ENCODE peak calls at places on chromosomes 6 and 20, in four cellular contexts. H, V, O and P are unnamed samples.
A peak's percentile ranks its signal among the peaks of the same experiment; 100 is the strongest.

GRCh38 chr20:49470922-49471321 is 11.5 kb downstream of the KCNB1 start:
- DNase-seq in H (no peak), V (no peak), O (no peak), P (no peak)

GRCh38 chr6:106520711-106521367 is 108.5 kb downstream of the RTN4IP1 start:
- DNase-seq in V (no peak), O (peak; percentile 38), H (no peak), P (no peak)

GRCh38 chr20:45962031-45962755 is 9.8 kb downstream of the ZNF335 start:
- DNase-seq in O (no peak), H (no peak), V (no peak), P (no peak)

GRCh38 chr6:109455161-109455501 is 441 bp downstream of the MICAL1 start:
- DNase-seq in O (no peak), H (no peak), V (no peak), P (peak; percentile 38)

GRCh38 chr6:57305754-57306153 is 11.7 kb upstream of the PRIM2 start:
- DNase-seq in H (no peak), O (no peak), V (no peak), P (no peak)

GRCh38 chr6:26028753-26029569 is 58.3 kb upstream of the HFE start:
- DNase-seq in H (no peak), O (no peak), V (no peak), P (no peak)

GRCh38 chr20:3730803-3731370 is 1.6 kb upstream of the HSPA12B start:
- DNase-seq in O (no peak), H (no peak), V (no peak), P (no peak)

GRCh38 chr20:24701668-24702067 is 232.2 kb downstream of the SYNDIG1 start:
- DNase-seq in V (no peak), O (no peak), H (no peak), P (no peak)

GRCh38 chr20:9942736-9943135 is 92.1 kb upstream of the ANKEF1 start:
- DNase-seq in H (no peak), O (no peak), V (no peak), P (no peak)

GRCh38 chr6:35687658-35688604 is 784 bp downstream of the FKBP5 start:
- DNase-seq in V (peak; percentile 80), H (no peak), O (peak; percentile 65), P (peak; percentile 67)

GRCh38 chr6:169263836-169264608 is 10.4 kb upstream of the THBS2 start:
- DNase-seq in V (peak; percentile 66), H (peak; percentile 42), O (peak; percentile 60), P (peak; percentile 50)

GRCh38 chr20:25273541-25274358 is 25.9 kb downstream of the PYGB start:
- DNase-seq in O (peak; percentile 43), V (no peak), H (no peak), P (no peak)

DNA sequence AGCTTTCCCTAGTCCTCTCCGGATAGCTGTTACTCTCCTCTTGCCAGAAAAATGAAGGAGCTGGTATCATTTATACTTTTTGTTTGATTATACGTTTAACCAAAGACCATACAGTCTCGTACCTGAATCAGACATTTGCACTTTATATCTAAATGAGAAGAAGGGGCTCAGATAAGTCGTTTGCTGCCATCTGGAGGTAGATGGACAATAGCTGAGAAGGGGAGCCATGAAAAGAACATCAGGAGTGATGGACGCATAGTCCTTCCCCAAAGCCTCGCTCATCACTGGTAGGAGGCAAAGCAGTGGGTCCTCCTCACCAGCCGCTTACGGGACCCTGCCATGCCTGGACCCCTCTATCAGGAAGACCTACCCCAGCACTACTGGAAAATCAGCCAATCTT is 45.4 kb downstream of the RPF2 start:
- DNase-seq in H (no peak), V (no peak), O (no peak), P (no peak)
- TF ChIP-seq CTCF in H (no peak), V (no peak), O (no peak), P (no peak)

GRCh38 chr6:16776394-16777017 is 15.2 kb upstream of the ATXN1 start:
- DNase-seq in V (peak; percentile 24), O (no peak), H (no peak), P (no peak)
- TF ChIP-seq CTCF in V (no peak), O (no peak), H (no peak), P (no peak)

DNA sequence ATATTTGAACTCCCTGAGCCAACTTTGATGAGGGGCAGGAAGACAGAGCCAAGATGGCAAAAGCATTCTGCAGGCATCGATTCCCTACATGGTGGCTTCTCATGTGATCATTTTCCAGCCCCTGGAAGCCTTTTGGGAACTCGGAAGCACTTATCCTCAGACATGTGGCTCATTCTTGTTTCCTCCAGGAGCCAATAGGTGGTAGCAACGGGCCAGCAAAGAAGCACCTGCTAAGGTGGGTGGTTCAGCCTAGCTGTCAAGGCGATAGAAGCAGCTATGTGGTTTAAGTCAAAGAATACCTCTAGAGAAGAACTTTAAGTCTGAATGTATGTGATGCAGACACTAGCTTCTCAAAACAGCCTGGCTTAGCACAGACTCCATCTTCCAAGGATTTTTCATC is 64.9 kb upstream of the PAX1 start:
- DNase-seq in V (peak; percentile 11), H (peak; percentile 12), O (no peak), P (peak; percentile 52)
- TF ChIP-seq CTCF in V (peak; percentile 12), H (no peak), O (no peak), P (peak; percentile 39)

DNA sequence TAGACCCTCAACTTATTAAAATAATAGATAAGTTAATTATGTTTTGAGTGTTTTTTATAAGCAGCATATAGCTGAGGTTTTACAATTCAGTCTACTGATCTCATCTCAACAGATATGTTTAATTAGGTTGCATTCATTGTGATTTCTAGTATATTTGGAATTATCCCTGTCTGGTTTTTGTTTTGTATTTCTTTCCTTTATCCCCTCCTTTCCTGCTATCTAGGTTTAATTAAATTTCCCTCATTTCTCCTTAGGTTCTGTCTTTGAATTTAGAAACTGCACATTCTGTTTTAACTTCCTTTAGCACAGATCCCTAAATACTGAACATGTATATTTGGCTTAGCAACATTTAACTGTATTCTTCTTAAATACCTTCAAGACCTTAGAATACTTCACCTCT is 4.9 kb upstream of the SUMO4 start:
- DNase-seq in O (no peak), V (no peak), H (no peak), P (no peak)
- TF ChIP-seq CTCF in O (no peak), V (no peak), H (no peak), P (no peak)

DNA sequence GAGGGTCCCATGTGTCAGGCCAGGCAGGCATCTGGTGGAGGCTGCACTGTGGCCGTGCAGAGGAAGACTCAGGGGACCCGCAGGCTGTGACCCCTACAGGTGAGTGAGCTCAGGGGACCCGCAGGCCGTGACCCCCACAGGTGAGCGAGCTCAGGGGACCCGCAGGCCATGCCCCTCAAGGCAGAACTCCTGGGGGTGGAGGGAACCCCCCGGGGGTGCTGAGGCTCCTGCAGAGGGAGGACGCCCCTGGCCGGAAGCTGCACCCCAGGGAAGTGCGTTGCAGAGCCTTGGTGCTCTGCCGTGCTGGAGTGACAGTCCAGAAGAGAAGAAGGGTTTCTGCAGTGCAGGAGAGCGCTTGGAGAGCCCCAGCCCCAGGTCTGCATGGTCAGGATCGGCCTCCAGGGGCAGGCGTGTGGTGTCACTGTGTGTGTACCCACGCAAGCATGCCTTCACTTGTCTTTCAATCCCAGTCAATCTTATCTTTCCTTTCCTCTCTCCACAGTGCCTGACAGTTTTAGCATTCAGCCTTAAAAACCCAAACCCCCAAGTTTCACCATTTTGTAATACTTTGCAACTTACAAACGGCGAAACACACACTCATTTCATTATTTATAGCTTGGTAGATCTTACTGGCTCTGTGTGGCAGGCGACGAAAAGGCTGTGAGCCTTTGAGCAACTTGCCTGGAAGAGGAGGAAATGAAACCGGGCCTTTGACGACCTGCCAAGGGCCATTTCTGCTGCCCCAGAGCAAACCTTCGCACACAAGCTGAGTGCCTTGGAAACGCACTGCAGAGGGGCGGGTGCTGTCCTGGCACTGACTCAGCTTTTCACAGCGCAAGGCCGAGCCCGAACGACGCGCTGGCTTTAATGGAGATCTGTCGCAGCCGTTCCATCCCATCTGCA is 101.4 kb upstream of the AGPAT4 start:
- DNase-seq in O (peak; percentile 46), V (peak; percentile 78), H (peak; percentile 45), P (no peak)
- TF ChIP-seq CTCF in O (no peak), V (no peak), H (peak; percentile 44), P (no peak)

GRCh38 chr6:50815436-50816114 is 3.1 kb upstream of the TFAP2B start:
- DNase-seq in V (no peak), O (no peak), H (peak; percentile 8), P (peak; percentile 19)
- TF ChIP-seq CTCF in V (peak; percentile 23), O (no peak), H (no peak), P (peak; percentile 67)

GRCh38 chr6:160028487-160029275 is 59.8 kb downstream of the IGF2R start:
- DNase-seq in V (peak; percentile 67), O (no peak), H (no peak), P (no peak)
- TF ChIP-seq CTCF in V (peak; percentile 41), O (no peak), H (no peak), P (no peak)

DNA sequence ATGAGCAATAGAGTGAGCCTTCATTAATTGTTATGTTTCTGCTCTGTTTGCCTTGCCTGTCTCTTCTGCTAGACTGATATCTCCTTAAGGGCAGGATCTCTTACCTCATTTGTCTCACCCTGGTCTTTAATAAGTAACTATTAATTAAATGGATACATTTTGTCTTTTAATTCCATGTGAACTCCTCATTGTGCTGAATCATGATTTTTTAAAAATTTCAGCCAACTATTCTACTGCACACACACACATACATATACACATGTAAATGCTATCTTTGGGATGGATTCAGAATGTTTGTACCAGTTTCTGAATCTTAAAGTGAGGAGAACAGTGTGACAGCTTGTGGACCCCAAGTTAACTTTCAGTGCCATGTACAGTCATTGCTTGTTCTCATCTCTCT is 731.1 kb upstream of the MAP3K7 start:
- DNase-seq in V (no peak), H (no peak), O (no peak), P (no peak)
- TF ChIP-seq CTCF in V (no peak), H (no peak), O (no peak), P (no peak)

DNA sequence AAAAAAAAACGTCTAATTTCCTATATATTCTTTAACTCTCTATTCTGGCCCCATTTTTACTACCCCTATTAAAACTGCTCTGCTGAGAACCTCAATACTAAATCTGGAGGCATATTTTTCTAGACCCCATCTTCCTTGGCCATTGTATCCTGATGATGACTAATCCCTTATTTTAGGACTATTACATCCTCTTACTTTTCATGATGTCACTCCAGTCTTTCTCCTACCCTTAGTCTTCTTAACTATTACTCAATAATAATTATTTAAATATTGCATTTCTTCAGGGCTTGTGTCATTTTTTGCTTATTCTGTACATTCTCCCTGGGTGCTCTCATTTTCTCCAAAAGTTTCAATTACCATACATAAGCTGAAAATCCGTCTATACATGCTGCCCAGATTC is 6.4 kb downstream of the FBXO30 start:
- DNase-seq in O (no peak), V (no peak), H (no peak), P (no peak)
- TF ChIP-seq CTCF in O (no peak), V (no peak), H (no peak), P (no peak)

GRCh38 chr20:53914861-53915458 is 155.4 kb downstream of the BCAS1 start:
- DNase-seq in H (no peak), V (no peak), O (no peak), P (no peak)
- TF ChIP-seq CTCF in H (no peak), V (no peak), O (no peak), P (peak; percentile 34)